ENCODE peak calls at places on chromosome 11, in four cellular contexts. E is GM06990, X is brain microvascular endothelial cell, T is thoracic aorta. Y is an unnamed sample.

GRCh38 chr11:77529685-77530084 is 55.8 kb upstream of the PAK1 start:
- DNase-seq in E (no peak), X (no peak), T (no peak), Y (no peak)

GRCh38 chr11:88520391-88520790 is 182.9 kb upstream of the CTSC start:
- DNase-seq in E (no peak), X (no peak), T (no peak), Y (no peak)

GRCh38 chr11:117823294-117823940 is 1.1 kb downstream of the FXYD2 start:
- DNase-seq in E (no peak), X (peak), T (no peak), Y (no peak)

GRCh38 chr11:95074806-95075563 is 8.3 kb downstream of the SRSF8 start:
- DNase-seq in E (no peak), X (no peak), T (no peak), Y (no peak)

GRCh38 chr11:88535916-88536547 is 198.5 kb upstream of the CTSC start:
- DNase-seq in E (peak), X (no peak), T (no peak), Y (peak)

GRCh38 chr11:4146070-4146764 is 51.6 kb downstream of the RRM1 start:
- DNase-seq in E (no peak), X (no peak), T (no peak), Y (no peak)

GRCh38 chr11:5507586-5508305 is 2.0 kb downstream of the UBQLN3 start:
- DNase-seq in E (no peak), X (no peak), T (no peak), Y (no peak)

GRCh38 chr11:48022445-48022844 is 42.1 kb downstream of the PTPRJ start:
- DNase-seq in E (no peak), X (no peak), T (no peak), Y (no peak)

GRCh38 chr11:58659910-58660570 is 37.6 kb downstream of the CNTF start:
- DNase-seq in E (no peak), X (no peak), T (no peak), Y (no peak)

GRCh38 chr11:72629266-72629665 is 45.0 kb downstream of the PDE2A start:
- DNase-seq in E (no peak), X (no peak), T (no peak), Y (no peak)

GRCh38 chr11:77580712-77581337 is 8.9 kb upstream of the AQP11 start:
- DNase-seq in E (no peak), X (no peak), T (no peak), Y (no peak)

GRCh38 chr11:73156686-73157085 is 14.6 kb upstream of the FCHSD2 start:
- DNase-seq in E (no peak), X (no peak), T (no peak), Y (no peak)

GRCh38 chr11:45089251-45089650 is 57.2 kb upstream of the PRDM11 start:
- DNase-seq in E (no peak), X (peak), T (peak), Y (peak)

GRCh38 chr11:113457784-113458183 is 17.4 kb downstream of the DRD2 start:
- DNase-seq in E (no peak), X (no peak), T (no peak), Y (no peak)

GRCh38 chr11:47591764-47592163 is 2.4 kb downstream of the C1QTNF4 start:
- DNase-seq in E (no peak), X (no peak), T (no peak), Y (no peak)

GRCh38 chr11:19419813-19420212 is 179.1 kb upstream of the E2F8 start:
- DNase-seq in E (no peak), X (no peak), T (no peak), Y (peak)

GRCh38 chr11:12506502-12506921 is 129.1 kb downstream of the PARVA start:
- DNase-seq in E (no peak), X (peak), T (no peak), Y (no peak)

GRCh38 chr11:8253566-8253965 is 10.1 kb downstream of the LMO1 start:
- DNase-seq in E (no peak), X (no peak), T (no peak), Y (no peak)

GRCh38 chr11:121887564-121887963 is 228.5 kb downstream of the BLID start:
- DNase-seq in E (no peak), X (no peak), T (no peak), Y (no peak)

GRCh38 chr11:120547871-120548681 is 36.5 kb downstream of the GRIK4 start:
- DNase-seq in E (no peak), X (peak), T (peak), Y (peak)

GRCh38 chr11:119409731-119410130 is 13.2 kb downstream of the THY1 start:
- DNase-seq in E (no peak), X (no peak), T (no peak), Y (no peak)

GRCh38 chr11:114447892-114448291 is 8.6 kb downstream of the REXO2 start:
- DNase-seq in E (no peak), X (no peak), T (no peak), Y (peak)

GRCh38 chr11:131998020-131998419 is 627.6 kb downstream of the NTM start:
- DNase-seq in E (no peak), X (no peak), T (no peak), Y (no peak)

GRCh38 chr11:65089621-65090020 is 5.6 kb downstream of the ZFPL1 start:
- DNase-seq in E (no peak), X (no peak), T (no peak), Y (no peak)

GRCh38 chr11:123186291-123186690 is 8.8 kb downstream of the CLMP start:
- DNase-seq in E (no peak), X (no peak), T (no peak), Y (no peak)

GRCh38 chr11:103806130-103806900 is 230.1 kb upstream of the DDI1 start:
- DNase-seq in E (no peak), X (peak), T (peak), Y (peak)

GRCh38 chr11:73318501-73319011 is 10.5 kb downstream of the ARHGEF17 start:
- DNase-seq in E (no peak), X (no peak), T (no peak), Y (no peak)

GRCh38 chr11:27705873-27706820 is 5.9 kb upstream of the BDNF start:
- DNase-seq in E (no peak), X (no peak), T (no peak), Y (no peak)

GRCh38 chr11:257766-258493 is 20.3 kb upstream of the NLRP6 start:
- DNase-seq in E (no peak), X (no peak), T (no peak), Y (no peak)

GRCh38 chr11:112735470-112735869 is 225.8 kb upstream of the NCAM1 start:
- DNase-seq in E (no peak), X (no peak), T (no peak), Y (no peak)

GRCh38 chr11:35352107-35352888 is 67.1 kb downstream of the SLC1A2 start:
- DNase-seq in E (no peak), X (no peak), T (no peak), Y (no peak)

GRCh38 chr11:69215784-69216415 is 60.2 kb downstream of the SMIM38 start:
- DNase-seq in E (no peak), X (no peak), T (no peak), Y (no peak)

GRCh38 chr11:8061555-8062428 is 19.2 kb upstream of the TUB start:
- DNase-seq in E (no peak), X (no peak), T (no peak), Y (no peak)

GRCh38 chr11:4087551-4087950 is 7.0 kb upstream of the RRM1 start:
- DNase-seq in E (no peak), X (no peak), T (no peak), Y (no peak)

GRCh38 chr11:126893796-126894195 is 106.8 kb downstream of the KIRREL3 start:
- DNase-seq in E (no peak), X (no peak), T (no peak), Y (no peak)

GRCh38 chr11:105177658-105178057 is 38.1 kb upstream of the CARD18 start:
- DNase-seq in E (no peak), X (peak), T (no peak), Y (peak)

GRCh38 chr11:65425971-65426838 is 3.6 kb downstream of the NEAT1 start:
- DNase-seq in E (peak), X (peak), T (no peak), Y (no peak)

GRCh38 chr11:75118577-75118976 is 21.9 kb upstream of the OR2AT4 start:
- DNase-seq in E (no peak), X (no peak), T (no peak), Y (no peak)
- H3K4me3 ChIP-seq in E (no peak), X (no peak), T (no peak), Y (no peak)

DNA sequence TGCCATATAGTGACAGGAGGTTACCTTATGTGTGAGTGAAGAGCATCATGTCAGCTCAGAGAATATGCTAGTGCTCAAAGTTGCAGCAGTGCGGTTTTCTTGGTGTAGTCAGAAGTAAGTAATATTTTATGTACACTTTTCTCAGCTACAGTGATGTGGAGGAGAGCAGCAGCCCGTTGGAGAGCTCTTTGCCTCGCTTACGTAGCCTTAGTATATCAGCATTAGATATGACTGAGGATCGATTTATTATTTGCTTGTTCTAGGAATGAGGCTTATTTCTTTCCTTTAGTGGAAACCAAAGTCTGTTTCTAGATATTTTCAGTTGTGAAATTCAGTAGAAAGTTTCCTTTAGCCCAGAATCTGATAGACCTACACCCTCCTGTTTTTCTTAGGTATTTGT is 63.6 kb downstream of the PPP2R1B start:
- DNase-seq in E (no peak), X (no peak), T (no peak), Y (no peak)
- H3K4me3 ChIP-seq in E (no peak), X (no peak), T (no peak), Y (no peak)

DNA sequence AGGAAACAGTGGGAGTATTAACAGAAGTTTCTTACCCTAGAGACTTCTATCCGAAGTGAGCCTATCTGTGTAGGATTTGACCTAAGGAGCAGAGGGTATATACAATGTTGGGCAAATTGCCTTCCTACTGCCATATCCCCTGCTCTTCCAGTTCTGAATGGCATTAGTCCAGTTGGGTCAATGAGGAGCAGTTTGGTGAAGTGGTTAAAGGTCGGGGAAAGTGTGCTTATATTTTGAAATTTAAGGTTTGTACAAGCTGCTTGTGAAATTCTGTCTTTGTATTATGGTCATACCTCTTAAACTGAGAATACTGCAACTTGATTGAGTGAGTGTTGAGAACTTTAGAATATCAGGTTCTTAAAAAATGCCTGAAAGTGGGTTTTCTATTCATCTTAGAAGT is 1.7 kb downstream of the EI24 start:
- DNase-seq in E (no peak), X (no peak), T (no peak), Y (no peak)
- H3K4me3 ChIP-seq in E (peak), X (no peak), T (no peak), Y (no peak)

GRCh38 chr11:31805629-31806185 is 5.4 kb downstream of the PAX6 start:
- DNase-seq in E (no peak), X (no peak), T (no peak), Y (no peak)

GRCh38 chr11:31805037-31805628 is 6.0 kb downstream of the PAX6 start:
- DNase-seq in E (no peak), X (no peak), T (no peak), Y (no peak)

GRCh38 chr11:31803813-31804438 is 7.2 kb downstream of the PAX6 start:
- DNase-seq in E (no peak), X (no peak), T (no peak), Y (no peak)

GRCh38 chr11:31802990-31803812 is 7.9 kb downstream of the PAX6 start:
- DNase-seq in E (no peak), X (no peak), T (no peak), Y (no peak)

GRCh38 chr11:31804439-31805036 is 6.6 kb downstream of the PAX6 start:
- DNase-seq in E (no peak), X (no peak), T (no peak), Y (no peak)
- H3K4me3 ChIP-seq in E (no peak), X (no peak), T (peak), Y (no peak)

GRCh38 chr11:71070490-71071455 is 181.6 kb downstream of the SHANK2 start:
- DNase-seq in E (no peak), X (no peak), T (no peak), Y (no peak)
- H3K4me3 ChIP-seq in E (no peak), X (no peak), T (no peak), Y (no peak)

GRCh38 chr11:33376331-33377099 is 119.3 kb downstream of the HIPK3 start:
- DNase-seq in E (peak), X (no peak), T (no peak), Y (no peak)
- H3K4me3 ChIP-seq in E (peak), X (peak), T (peak), Y (peak)

GRCh38 chr11:11396290-11397042 is 43.4 kb upstream of the CSNK2A3 start:
- DNase-seq in E (no peak), X (peak), T (no peak), Y (peak)
- H3K4me3 ChIP-seq in E (no peak), X (no peak), T (no peak), Y (no peak)

Y was measured in skeletal muscle cell.